ENCODE peak calls at places on chromosome 22, in nine cellular contexts. D is heart right ventricle; W is brain microvascular endothelial cell; Z is astrocyte of the cerebellum; U is activated CD8-positive, alpha-beta memory T cell treated with anti-CD3 and anti-CD28 coated beads for 48 hours; A is amygdala; S is skeletal muscle cell; Q is NCI-H345; G is amniotic stem cell. V is an unnamed sample.

GRCh38 chr22:29053048-29053702 is 8.5 kb downstream of the C22orf31 start:
- DNase-seq in D (no peak), W (no peak), Z (no peak), U (no peak), A (no peak), S (no peak), Q (no peak), G (no peak), V (no peak)

GRCh38 chr22:45608763-45609180 is 62.9 kb upstream of the ATXN10 start:
- DNase-seq in D (no peak), W (peak), Z (peak), U (no peak), A (no peak), S (peak), Q (no peak), G (peak), V (no peak)

GRCh38 chr22:23591203-23591791 is 11.2 kb upstream of the IGLL1 start:
- DNase-seq in D (peak), W (peak), Z (peak), U (peak), A (no peak), S (peak), Q (peak), G (peak), V (peak)

GRCh38 chr22:50419116-50419515 is 55.7 kb downstream of the SBF1 start:
- DNase-seq in D (no peak), W (no peak), Z (no peak), U (no peak), A (no peak), S (no peak), Q (no peak), G (no peak), V (no peak)

GRCh38 chr22:26766510-26767350 is 109.3 kb downstream of the MIAT start:
- DNase-seq in D (no peak), W (no peak), Z (no peak), U (no peak), A (no peak), S (no peak), Q (no peak), G (no peak), V (no peak)

GRCh38 chr22:41943661-41944209 is 3.2 kb downstream of the CENPM start:
- DNase-seq in D (no peak), W (peak), Z (no peak), U (no peak), A (no peak), S (no peak), Q (no peak), G (no peak), V (no peak)

GRCh38 chr22:46830841-46831240 is 68.4 kb downstream of the TBC1D22A start:
- DNase-seq in D (no peak), W (peak), Z (no peak), U (no peak), A (no peak), S (no peak), Q (no peak), G (no peak), V (no peak)

GRCh38 chr22:32355760-32356159 is 1.9 kb upstream of the RFPL3 start:
- DNase-seq in D (no peak), W (no peak), Z (no peak), U (no peak), A (no peak), S (no peak), Q (no peak), G (no peak), V (peak)

GRCh38 chr22:36417281-36417686 is 29.5 kb upstream of the MYH9 start:
- DNase-seq in D (no peak), W (no peak), Z (no peak), U (no peak), A (no peak), S (no peak), Q (no peak), G (no peak), V (no peak)

GRCh38 chr22:24582111-24582814 is 10.6 kb downstream of the LRRC75B start:
- DNase-seq in D (no peak), W (no peak), Z (no peak), U (no peak), A (no peak), S (no peak), Q (no peak), G (no peak), V (no peak)

GRCh38 chr22:27962268-27963191 is 43.5 kb upstream of the PITPNB start:
- DNase-seq in D (no peak), W (no peak), Z (peak), U (no peak), A (no peak), S (no peak), Q (peak), G (no peak), V (no peak)

GRCh38 chr22:38741576-38741975 is 14.2 kb downstream of the SUN2 start:
- DNase-seq in D (no peak), W (no peak), Z (no peak), U (no peak), A (no peak), S (no peak), Q (no peak), G (no peak), V (no peak)

GRCh38 chr22:37485006-37485713 is 1.0 kb downstream of the MFNG start:
- DNase-seq in D (peak), W (no peak), Z (no peak), U (peak), A (no peak), S (no peak), Q (no peak), G (no peak), V (no peak)

GRCh38 chr22:18998998-18999397 is 62.9 kb upstream of the PRODH start:
- DNase-seq in D (no peak), W (no peak), Z (no peak), U (no peak), A (no peak), S (no peak), Q (no peak), G (no peak), V (no peak)

GRCh38 chr22:29139965-29140782 is 65.5 kb upstream of the EMID1 start:
- DNase-seq in D (no peak), W (no peak), Z (no peak), U (no peak), A (no peak), S (no peak), Q (no peak), G (no peak), V (peak)

GRCh38 chr22:49751968-49752597 is 75.6 kb downstream of the BRD1 start:
- DNase-seq in D (no peak), W (no peak), Z (no peak), U (no peak), A (no peak), S (no peak), Q (no peak), G (no peak), V (no peak)

GRCh38 chr22:35809816-35810215 is 92.1 kb downstream of the APOL5 start:
- DNase-seq in D (no peak), W (no peak), Z (no peak), U (no peak), A (no peak), S (no peak), Q (no peak), G (no peak), V (peak)

GRCh38 chr22:31496735-31497146 is 405 bp downstream of the SFI1 start:
- DNase-seq in D (peak), W (peak), Z (no peak), U (no peak), A (no peak), S (no peak), Q (no peak), G (no peak), V (no peak)

GRCh38 chr22:40951795-40952602 is 821 bp downstream of the RBX1 start:
- DNase-seq in D (no peak), W (no peak), Z (no peak), U (no peak), A (no peak), S (no peak), Q (no peak), G (no peak), V (no peak)

GRCh38 chr22:37150701-37151100 is 985 bp upstream of the IL2RB start:
- DNase-seq in D (no peak), W (no peak), Z (no peak), U (no peak), A (no peak), S (no peak), Q (no peak), G (no peak), V (no peak)

GRCh38 chr22:17734197-17734596 is 40.1 kb downstream of the BID start:
- DNase-seq in D (no peak), W (peak), Z (no peak), U (no peak), A (no peak), S (no peak), Q (no peak), G (no peak), V (no peak)

GRCh38 chr22:20033045-20033706 is 12.3 kb downstream of the TANGO2 start:
- DNase-seq in D (peak), W (no peak), Z (no peak), U (no peak), A (peak), S (no peak), Q (no peak), G (no peak), V (no peak)

V was measured in Caco-2.